ENCODE peak calls at places on chromosome 5, in nine cellular contexts. B, Y, W, V, R, L, D, A and Z are unnamed samples.

GRCh38 chr5:33975846-33976245 is 8.6 kb downstream of the SLC45A2 start:
- DNase-seq in R (no peak), D (no peak), A (no peak), B (no peak), V (no peak), Y (no peak), L (no peak), W (no peak), Z (no peak)

GRCh38 chr5:157166494-157167218 is 592 bp upstream of the GARIN3 start:
- DNase-seq in W (no peak), L (no peak), D (no peak), A (no peak), V (no peak), Y (no peak), B (no peak), R (no peak), Z (no peak)

GRCh38 chr5:151068571-151069197 is 12.2 kb downstream of the TNIP1 start:
- DNase-seq in R (no peak), D (no peak), L (no peak), W (no peak), Y (peak; percentile 50), A (no peak), V (peak; percentile 83), B (no peak), Z (no peak)

GRCh38 chr5:1750469-1750868 is 49.2 kb downstream of the MRPL36 start:
- DNase-seq in Y (no peak), W (no peak), L (no peak), D (peak; percentile 71), A (no peak), R (peak; percentile 29), B (peak; percentile 12), V (peak; percentile 4), Z (no peak)

GRCh38 chr5:124736111-124736813 is 10.2 kb downstream of the ZNF608 start:
- DNase-seq in L (no peak), R (no peak), B (no peak), W (no peak), Y (no peak), D (no peak), A (no peak), V (no peak), Z (no peak)

GRCh38 chr5:79130781-79131180 is 19.2 kb downstream of the BHMT start:
- DNase-seq in D (no peak), V (no peak), L (no peak), A (no peak), R (no peak), Y (no peak), W (no peak), B (no peak), Z (no peak)

GRCh38 chr5:39424751-39425524 is at the start of gene DAB2:
- DNase-seq in D (peak; percentile 94), W (peak; percentile 84), R (peak; percentile 95), Y (peak; percentile 78), A (peak; percentile 59), B (peak; percentile 91), L (peak; percentile 79), V (peak; percentile 76), Z (peak; percentile 67)

GRCh38 chr5:7904170-7904569 is 35.2 kb downstream of the MTRR start:
- DNase-seq in Y (no peak), R (no peak), D (no peak), B (no peak), A (no peak), V (no peak), L (no peak), W (no peak), Z (no peak)

GRCh38 chr5:138874771-138875628 is at the start of gene LRRTM2:
- DNase-seq in Y (no peak), A (peak; percentile 29), V (no peak), W (no peak), R (no peak), B (no peak), L (no peak), D (no peak), Z (no peak)

GRCh38 chr5:50646591-50646990 is 19.8 kb upstream of the PARP8 start:
- DNase-seq in B (no peak), W (no peak), R (no peak), Y (no peak), A (no peak), D (no peak), V (no peak), L (no peak), Z (no peak)

GRCh38 chr5:142110046-142110531 is 1.5 kb downstream of the NDFIP1 start:
- DNase-seq in L (no peak), W (no peak), R (no peak), V (peak; percentile 34), A (peak; percentile 2), D (no peak), Y (peak; percentile 19), B (no peak), Z (no peak)

GRCh38 chr5:169945831-169946261 is 34.4 kb downstream of the INSYN2B start:
- DNase-seq in Y (no peak), W (peak; percentile 12), A (peak; percentile 17), L (peak; percentile 41), B (peak; percentile 36), D (no peak), R (peak; percentile 53), V (no peak), Z (no peak)

GRCh38 chr5:58451732-58452565 is 7.9 kb downstream of the PLK2 start:
- DNase-seq in L (no peak), A (no peak), R (no peak), D (no peak), V (no peak), W (no peak), B (no peak), Y (no peak), Z (no peak)

GRCh38 chr5:50667079-50667652 is 729 bp downstream of the PARP8 start:
- DNase-seq in R (peak; percentile 80), L (peak; percentile 58), W (peak; percentile 72), Y (peak; percentile 52), V (no peak), A (peak; percentile 32), D (peak; percentile 95), B (peak; percentile 66), Z (no peak)

GRCh38 chr5:103271570-103272289 is 13.2 kb downstream of the MACIR start:
- DNase-seq in D (no peak), L (no peak), Y (no peak), A (no peak), V (no peak), R (no peak), W (no peak), B (no peak), Z (no peak)

GRCh38 chr5:322281-322941 is 897 bp downstream of the AHRR start:
- DNase-seq in B (peak; percentile 56), L (no peak), R (no peak), V (no peak), D (peak; percentile 78), Y (no peak), W (no peak), A (no peak), Z (no peak)

DNA sequence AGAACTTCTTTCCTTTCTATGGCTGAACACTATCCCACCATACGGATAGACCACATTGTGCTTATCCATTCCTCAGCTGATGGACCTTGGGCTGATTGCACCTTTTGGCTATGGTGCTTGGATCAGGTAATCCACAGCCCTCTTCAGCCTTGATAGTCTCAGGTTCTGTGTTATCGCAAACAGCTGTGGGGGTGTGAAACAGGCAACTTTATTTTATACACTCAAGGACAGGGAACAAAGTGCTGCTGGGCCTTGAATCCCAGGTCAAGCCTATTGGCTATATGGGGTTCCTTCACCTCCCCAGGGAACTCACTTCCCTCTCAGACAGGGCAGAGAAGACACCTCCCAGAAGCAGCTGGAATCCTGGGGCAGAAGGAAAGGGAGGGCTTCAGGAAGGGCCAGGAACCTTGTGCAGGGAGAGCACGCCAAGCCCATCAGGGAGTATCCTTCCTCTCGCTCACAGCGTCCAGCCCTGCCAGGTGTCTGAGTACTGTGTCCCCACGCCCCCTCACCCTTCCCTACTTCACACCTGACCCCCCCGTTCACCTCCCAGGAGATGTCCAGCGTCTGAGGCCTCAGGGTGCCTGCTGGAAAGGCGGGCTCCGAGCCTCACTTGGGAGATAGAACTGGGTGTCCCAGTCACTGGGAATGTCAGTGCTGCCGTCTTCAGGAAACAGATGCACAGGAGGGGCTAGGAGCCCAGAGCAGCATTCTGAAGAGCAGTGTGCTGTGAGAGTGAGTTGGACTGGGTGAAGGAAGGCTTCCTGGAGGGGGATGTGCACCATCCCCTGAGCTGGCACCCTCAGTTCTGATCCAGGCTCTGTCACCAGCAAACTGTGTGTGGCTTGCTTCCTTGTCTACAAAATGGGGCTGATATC is 32.8 kb downstream of the AFAP1L1 start:
- DNase-seq in B (no peak), W (no peak), R (no peak), D (no peak), A (no peak), V (no peak), L (no peak), Y (no peak), Z (no peak)
- H3K27ac ChIP-seq in B (no peak overlapping the region), W (peak overlapping the region; percentile 64), R (no peak overlapping the region), D (no peak overlapping the region), A (no peak overlapping the region), V (peak overlapping the region; percentile 42), L (peak overlapping the region; percentile 71), Y (no peak overlapping the region), Z (no peak overlapping the region)

GRCh38 chr5:160480652-160481051 is 59.0 kb downstream of the PTTG1 start:
- DNase-seq in W (no peak), B (no peak), A (no peak), L (no peak), Y (no peak), D (no peak), V (no peak), R (no peak), Z (no peak)
- H3K27ac ChIP-seq in W (no peak overlapping the region), B (no peak overlapping the region), A (no peak overlapping the region), L (no peak overlapping the region), Y (no peak overlapping the region), D (no peak overlapping the region), V (no peak overlapping the region), R (no peak overlapping the region), Z (no peak overlapping the region)

GRCh38 chr5:11507156-11507910 is 396.9 kb downstream of the CTNND2 start:
- DNase-seq in D (no peak), Y (no peak), R (no peak), A (no peak), V (no peak), W (no peak), L (no peak), B (no peak), Z (no peak)
- H3K27ac ChIP-seq in D (no peak overlapping the region), Y (no peak overlapping the region), R (no peak overlapping the region), A (peak overlapping the region; percentile 49), V (no peak overlapping the region), W (no peak overlapping the region), L (no peak overlapping the region), B (no peak overlapping the region), Z (no peak overlapping the region)

GRCh38 chr5:122471031-122471751 is 159.2 kb downstream of the SNCAIP start:
- DNase-seq in B (peak; percentile 53), D (no peak), W (no peak), A (no peak), Y (no peak), R (no peak), L (no peak), V (no peak), Z (no peak)

GRCh38 chr5:122469520-122469919 is 157.5 kb downstream of the SNCAIP start:
- DNase-seq in Y (no peak), W (no peak), B (no peak), A (no peak), V (no peak), R (no peak), L (no peak), D (no peak), Z (no peak)

GRCh38 chr5:122471752-122472061 is 159.7 kb downstream of the SNCAIP start:
- DNase-seq in B (no peak), Y (no peak), V (no peak), D (no peak), A (no peak), W (no peak), L (no peak), R (no peak), Z (no peak)

GRCh38 chr5:122468351-122469111 is 156.5 kb downstream of the SNCAIP start:
- DNase-seq in B (no peak), L (no peak), W (no peak), D (no peak), Y (no peak), V (no peak), A (no peak), R (no peak), Z (no peak)

GRCh38 chr5:122470365-122470764 is 158.3 kb downstream of the SNCAIP start:
- DNase-seq in R (no peak), B (no peak), W (no peak), L (no peak), A (no peak), V (no peak), Y (no peak), D (no peak), Z (no peak)
- H3K27ac ChIP-seq in R (no peak overlapping the region), B (no peak overlapping the region), W (no peak overlapping the region), L (no peak overlapping the region), A (no peak overlapping the region), V (no peak overlapping the region), Y (no peak overlapping the region), D (no peak overlapping the region), Z (no peak overlapping the region)